ENCODE peak calls at places on chromosomes 2 and 18, in four cellular contexts. N, T, F and M are unnamed samples.

GRCh38 chr2:10454505-10454904 is 6.4 kb upstream of the ODC1 start:
- DNase-seq in F (no peak), N (no peak), T (peak; percentile 66), M (no peak)

GRCh38 chr2:17813742-17814458 is 2.4 kb upstream of the MSGN1 start:
- DNase-seq in T (no peak), F (no peak), N (no peak), M (no peak)

GRCh38 chr2:237896941-237897340 is 37.5 kb downstream of the RAMP1 start:
- DNase-seq in T (no peak), N (no peak), F (no peak), M (no peak)

GRCh38 chr2:40844353-40845277 is 392.7 kb upstream of the SLC8A1 start:
- DNase-seq in F (no peak), N (no peak), T (no peak), M (no peak)

GRCh38 chr2:182521453-182522427 is 94.9 kb upstream of the PDE1A start:
- DNase-seq in N (no peak), F (no peak), T (no peak), M (no peak)

GRCh38 chr2:228556707-228557106 is 375.2 kb upstream of the SPHKAP start:
- DNase-seq in N (no peak), T (no peak), F (peak; percentile 28), M (no peak)

GRCh38 chr2:111168528-111168929 is 47.8 kb downstream of the BCL2L11 start:
- DNase-seq in F (peak; percentile 57), N (peak; percentile 48), T (no peak), M (no peak)

GRCh38 chr2:225668606-225669266 is 269.2 kb downstream of the NYAP2 start:
- DNase-seq in N (peak; percentile 72), T (peak; percentile 35), F (no peak), M (no peak)

GRCh38 chr2:90077948-90078347 is 1386.5 kb downstream of the RPIA start:
- DNase-seq in T (no peak), F (no peak), N (no peak), M (no peak)

GRCh38 chr2:17594533-17595391 is 54.3 kb downstream of the VSNL1 start:
- DNase-seq in N (no peak), T (no peak), F (no peak), M (peak; percentile 62)

GRCh38 chr2:74472086-74472944 is at the start of gene MRPL53:
- DNase-seq in F (peak; percentile 95), N (peak; percentile 89), T (peak; percentile 91), M (peak; percentile 98)

GRCh38 chr18:48990497-48991298 is 39.9 kb upstream of the SMAD7 start:
- DNase-seq in F (no peak), T (no peak), N (no peak), M (no peak)

GRCh38 chr2:214215107-214215506 is 195.7 kb upstream of the VWC2L start:
- DNase-seq in F (no peak), N (no peak), T (no peak), M (no peak)

GRCh38 chr18:2466978-2467377 is 104.3 kb downstream of the METTL4 start:
- DNase-seq in N (no peak), T (no peak), F (no peak), M (no peak)

GRCh38 chr2:174080672-174081121 is 115.5 kb upstream of the SP3 start:
- DNase-seq in F (no peak), T (no peak), N (no peak), M (no peak)

GRCh38 chr2:231297108-231297908 is 98.2 kb upstream of the B3GNT7 start:
- DNase-seq in N (peak; percentile 10), T (peak; percentile 31), F (peak; percentile 68), M (peak; percentile 91)

GRCh38 chr18:22347624-22348511 is 69.8 kb downstream of the CTAGE1 start:
- DNase-seq in N (no peak), T (peak; percentile 36), F (peak; percentile 42), M (peak; percentile 90)

GRCh38 chr18:9943311-9943710 is 29.5 kb downstream of the VAPA start:
- DNase-seq in N (no peak), T (no peak), F (no peak), M (no peak)

GRCh38 chr2:36562973-36563532 is 34.9 kb downstream of the FEZ2 start:
- DNase-seq in T (no peak), F (no peak), N (no peak), M (no peak)

GRCh38 chr2:200320991-200321390 is 14.5 kb downstream of the SPATS2L start:
- DNase-seq in T (no peak), N (no peak), F (no peak), M (no peak)

GRCh38 chr2:127455566-127456493 is 37.6 kb downstream of the PROC start:
- DNase-seq in N (no peak), F (peak; percentile 44), T (no peak), M (no peak)

GRCh38 chr2:173165443-173166234 is 90.0 kb downstream of the MAP3K20 start:
- DNase-seq in N (no peak), F (no peak), T (no peak), M (no peak)

GRCh38 chr18:27752944-27753343 is 424.0 kb downstream of the CDH2 start:
- DNase-seq in F (no peak), N (no peak), T (no peak), M (no peak)

GRCh38 chr2:99636432-99637034 is 146.7 kb upstream of the REV1 start:
- DNase-seq in T (no peak), N (no peak), F (no peak), M (no peak)

GRCh38 chr2:225534697-225535096 is 135.2 kb downstream of the NYAP2 start:
- DNase-seq in N (no peak), F (no peak), T (no peak), M (no peak)

GRCh38 chr2:182814804-182815203 is 51.6 kb downstream of the FRZB start:
- DNase-seq in F (no peak), N (no peak), T (no peak), M (no peak)

GRCh38 chr2:9377461-9378097 is 45.7 kb downstream of the ITGB1BP1 start:
- DNase-seq in F (no peak), N (no peak), T (no peak), M (no peak)

GRCh38 chr2:49248506-49248905 is 94.2 kb upstream of the FSHR start:
- DNase-seq in F (no peak), N (no peak), T (no peak), M (no peak)

GRCh38 chr18:3616142-3616541 is 166.2 kb downstream of the TGIF1 start:
- DNase-seq in T (no peak), F (no peak), N (no peak), M (no peak)

GRCh38 chr2:25672500-25673169 is 742 bp downstream of the DTNB start:
- DNase-seq in T (peak; percentile 42), N (no peak), F (peak; percentile 65), M (no peak)

GRCh38 chr2:56207760-56208159 is 24.0 kb downstream of the CCDC85A start:
- DNase-seq in N (no peak), T (no peak), F (no peak), M (no peak)

DNA sequence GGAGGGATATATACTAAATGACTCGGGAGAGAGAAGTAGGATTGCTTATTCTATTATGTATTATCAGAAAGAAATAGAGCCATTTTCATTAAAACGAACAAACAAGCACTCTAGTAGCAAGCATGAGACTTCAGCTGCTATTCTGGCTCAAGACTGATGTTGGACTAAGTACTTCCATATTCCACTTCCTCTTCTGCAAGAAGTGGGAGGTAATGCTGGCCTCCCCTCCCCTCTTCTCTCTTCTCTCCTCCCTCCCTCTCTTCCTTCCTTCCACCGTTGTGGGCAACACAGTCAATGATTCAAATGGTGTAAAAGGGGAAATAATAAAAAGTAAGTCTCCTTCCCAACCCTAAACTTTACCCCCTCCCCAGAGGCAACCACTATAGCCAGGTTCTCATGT is 62.6 kb downstream of the EMX1 start:
- DNase-seq in F (no peak), N (no peak), T (no peak), M (no peak)
- TF ChIP-seq POLR2AphosphoS5 in F (no peak), N (no peak), T (no peak), M (no peak)

GRCh38 chr2:226698671-226699070 is 100.9 kb downstream of the IRS1 start:
- DNase-seq in T (no peak), N (no peak), F (no peak), M (no peak)

GRCh38 chr2:226705133-226705886 is 94.3 kb downstream of the IRS1 start:
- DNase-seq in T (no peak), F (no peak), N (no peak), M (peak; percentile 34)

GRCh38 chr2:226699321-226699720 is 100.3 kb downstream of the IRS1 start:
- DNase-seq in N (no peak), T (peak; percentile 22), F (peak; percentile 38), M (peak; percentile 92)

GRCh38 chr2:226703501-226703900 is 96.1 kb downstream of the IRS1 start:
- DNase-seq in N (no peak), T (no peak), F (no peak), M (peak; percentile 45)

GRCh38 chr2:226701052-226701451 is 98.6 kb downstream of the IRS1 start:
- DNase-seq in T (no peak), F (no peak), N (no peak), M (peak; percentile 81)
- TF ChIP-seq POLR2AphosphoS5 in T (no peak), F (no peak), N (no peak), M (no peak)

GRCh38 chr2:134411279-134411827 is 157.5 kb downstream of the MGAT5 start:
- DNase-seq in N (no peak), F (no peak), T (no peak), M (no peak)

GRCh38 chr2:134412639-134412999 is 158.7 kb downstream of the MGAT5 start:
- DNase-seq in F (no peak), N (no peak), T (no peak), M (no peak)

GRCh38 chr2:134410831-134411231 is 157.0 kb downstream of the MGAT5 start:
- DNase-seq in T (no peak), N (no peak), F (peak; percentile 18), M (no peak)

GRCh38 chr2:134413430-134413829 is 159.6 kb downstream of the MGAT5 start:
- DNase-seq in T (no peak), F (no peak), N (no peak), M (no peak)

DNA sequence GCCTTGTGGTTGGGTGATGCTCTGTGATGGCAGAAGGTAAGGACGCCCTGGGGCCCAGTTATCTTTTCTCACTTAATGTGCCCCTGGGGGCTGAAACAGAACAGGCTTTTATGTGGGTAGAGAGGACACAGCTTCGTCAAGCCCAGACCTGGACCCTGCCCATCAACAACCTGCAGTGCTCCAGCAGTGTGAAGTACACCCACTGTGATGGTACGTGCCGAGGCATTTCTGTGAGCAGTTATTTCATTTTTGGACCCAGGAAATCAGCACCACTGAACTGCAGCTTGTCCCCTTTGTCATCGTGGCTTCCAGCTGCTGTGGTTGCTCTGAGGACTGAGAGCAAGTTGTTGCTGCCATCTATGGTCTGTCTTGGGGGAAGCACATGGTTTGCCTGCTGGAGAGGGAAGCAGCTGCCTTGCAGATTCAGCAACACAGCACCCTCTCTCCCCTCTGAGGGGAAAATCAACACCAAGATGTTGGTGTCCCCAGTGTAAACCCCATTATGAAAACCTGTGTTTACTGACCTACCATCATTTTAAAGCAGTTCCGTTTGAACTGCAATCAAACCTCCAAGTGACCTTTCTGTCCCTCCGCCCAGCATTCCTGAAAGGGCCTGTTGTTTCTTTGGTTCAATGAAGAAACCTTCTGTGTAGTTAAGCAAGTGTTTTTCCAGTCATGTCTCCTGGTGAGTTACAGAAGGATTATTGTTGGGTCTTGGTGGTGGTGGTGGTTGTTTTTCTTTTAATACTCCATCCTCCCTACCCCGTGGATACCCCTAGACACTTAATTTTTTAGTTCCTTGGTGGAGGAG is 158.2 kb downstream of the MGAT5 start:
- DNase-seq in N (peak; percentile 44), T (peak; percentile 58), F (peak; percentile 72), M (peak; percentile 93)
- TF ChIP-seq POLR2AphosphoS5 in N (no peak), T (no peak), F (no peak), M (no peak)

DNA sequence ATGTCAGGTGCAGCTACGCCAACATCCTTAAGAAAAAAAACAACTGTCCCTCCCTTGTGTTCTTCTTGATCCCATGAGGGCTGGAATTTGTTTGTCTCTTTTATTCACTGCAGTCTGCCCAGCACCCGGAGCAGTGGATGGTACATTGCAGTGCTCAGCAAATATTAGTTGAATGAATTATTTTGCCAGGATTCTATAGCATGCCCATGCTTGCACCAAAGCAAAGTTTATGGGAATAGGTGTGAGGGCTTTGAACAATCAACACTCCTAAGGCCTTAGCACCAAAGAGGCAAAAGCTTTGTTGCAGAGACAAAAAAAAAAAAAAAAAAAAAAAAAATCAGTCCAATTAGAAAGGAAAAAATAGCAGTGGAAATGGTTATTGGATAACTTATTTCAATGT is 28.7 kb upstream of the DCC start:
- DNase-seq in T (no peak), N (no peak), F (no peak), M (no peak)
- TF ChIP-seq POLR2AphosphoS5 in T (no peak), N (no peak), F (no peak), M (no peak)